ENCODE peak calls at places on chromosomes 12 and 14, in seven cellular contexts. Y, Z, D, X, L, O and G are unnamed samples. For H3K4me1, the result is how much of the 10 kb centered on the place peaks cover.

GRCh38 chr14:21476526-21476924 is 234 bp downstream of the RAB2B start:
- DNase-seq in Z (peak), Y (no peak), L (no peak), D (peak), X (peak), O (peak), G (no peak)

GRCh38 chr12:118816296-118816695 is 165.0 kb upstream of the SRRM4 start:
- DNase-seq in X (no peak), D (no peak), Y (no peak), L (no peak), Z (no peak), O (no peak), G (no peak)

GRCh38 chr14:86013663-86014062 is 483.7 kb downstream of the FLRT2 start:
- DNase-seq in O (no peak), L (no peak), Y (no peak), Z (no peak), X (no peak), D (no peak), G (no peak)

GRCh38 chr12:100254876-100255275 is 12.0 kb downstream of the DEPDC4 start:
- DNase-seq in O (no peak), L (no peak), D (no peak), Y (no peak), Z (no peak), X (no peak), G (no peak)

GRCh38 chr14:35366048-35366428 is 38.5 kb downstream of the NFKBIA start:
- DNase-seq in Z (no peak), O (no peak), L (peak), D (no peak), Y (peak), X (no peak), G (peak)

GRCh38 chr14:80930836-80931389 is 10.6 kb downstream of the CEP128 start:
- DNase-seq in D (no peak), O (no peak), Y (no peak), Z (no peak), L (no peak), X (no peak), G (no peak)

GRCh38 chr12:5713599-5714001 is 231.5 kb downstream of the ANO2 start:
- DNase-seq in O (no peak), Y (peak), Z (no peak), X (no peak), L (peak), D (no peak), G (no peak)

GRCh38 chr14:53509227-53509822 is 356.2 kb upstream of the DDHD1 start:
- DNase-seq in L (no peak), O (peak), X (no peak), D (no peak), Z (no peak), Y (no peak), G (no peak)

GRCh38 chr14:84217066-84217465 is 1312.9 kb upstream of the FLRT2 start:
- DNase-seq in L (no peak), O (no peak), Y (no peak), Z (no peak), D (no peak), X (no peak), G (no peak)

GRCh38 chr12:39402922-39403321 is 40.0 kb downstream of the KIF21A start:
- DNase-seq in D (no peak), Y (no peak), X (no peak), L (no peak), O (no peak), Z (no peak), G (no peak)

GRCh38 chr14:42779024-42779423 is 1172.3 kb downstream of the LRFN5 start:
- DNase-seq in Z (no peak), X (no peak), L (no peak), Y (no peak), O (no peak), D (no peak), G (no peak)

GRCh38 chr12:130920119-130920703 is 33.5 kb upstream of the ADGRD1 start:
- DNase-seq in D (no peak), Y (no peak), O (no peak), Z (no peak), X (no peak), L (no peak), G (no peak)

GRCh38 chr14:94322648-94323570 is at the start of gene SERPINA6:
- DNase-seq in Z (no peak), X (no peak), D (no peak), Y (no peak), L (no peak), O (peak), G (no peak)

GRCh38 chr12:89529738-89530137 is 3.9 kb upstream of the POC1B start:
- DNase-seq in L (no peak), D (no peak), Y (no peak), O (peak), Z (peak), X (no peak), G (peak)

GRCh38 chr12:114018669-114019068 is 52.5 kb upstream of the RBM19 start:
- DNase-seq in L (no peak), Y (no peak), O (no peak), D (no peak), Z (no peak), X (no peak), G (no peak)

GRCh38 chr12:30095511-30095910 is 311.8 kb upstream of the TMTC1 start:
- DNase-seq in L (no peak), Z (no peak), O (peak), Y (no peak), D (no peak), X (no peak), G (no peak)

GRCh38 chr12:49272790-49273725 is 8.2 kb downstream of the TUBA1C start:
- DNase-seq in O (no peak), D (peak), L (no peak), X (no peak), Y (no peak), Z (no peak), G (no peak)

GRCh38 chr12:8146416-8146771 is 10.4 kb upstream of the ZNF705A start:
- DNase-seq in O (no peak), D (no peak), Y (no peak), Z (no peak), X (no peak), L (no peak), G (no peak)

GRCh38 chr14:74867673-74868072 is 8.3 kb downstream of the PROX2 start:
- DNase-seq in X (peak), D (no peak), Y (no peak), O (peak), Z (no peak), L (no peak), G (peak)

GRCh38 chr14:75805646-75806045 is 144.6 kb downstream of the TTLL5 start:
- DNase-seq in Z (no peak), Y (no peak), X (no peak), O (no peak), D (no peak), L (no peak), G (no peak)

GRCh38 chr14:39085933-39086332 is 17.1 kb downstream of the SEC23A start:
- DNase-seq in Z (no peak), D (no peak), Y (no peak), X (no peak), L (no peak), O (no peak), G (no peak)

GRCh38 chr14:61609143-61609851 is 86.0 kb upstream of the HIF1A start:
- DNase-seq in D (no peak), Y (no peak), L (peak), O (peak), Z (no peak), X (no peak), G (peak)

GRCh38 chr14:56339855-56340701 is 221.9 kb downstream of the PELI2 start:
- DNase-seq in D (peak), X (peak), O (peak), L (peak), Z (no peak), Y (peak), G (peak)

GRCh38 chr14:98503086-98503815 is 768.7 kb downstream of the BCL11B start:
- DNase-seq in O (no peak), Z (no peak), L (no peak), X (no peak), D (no peak), Y (no peak), G (no peak)

GRCh38 chr12:106106892-106107291 is 31.9 kb downstream of the NUAK1 start:
- DNase-seq in X (no peak), L (no peak), O (peak), D (no peak), Z (no peak), Y (no peak), G (peak)

GRCh38 chr12:46650688-46651087 is 175.1 kb downstream of the SLC38A4 start:
- DNase-seq in Y (no peak), X (no peak), Z (no peak), D (no peak), L (no peak), O (no peak), G (no peak)

GRCh38 chr12:68792952-68793351 is 15.0 kb upstream of the MDM2 start:
- DNase-seq in X (no peak), L (peak), Y (no peak), O (no peak), Z (no peak), D (no peak), G (peak)

GRCh38 chr12:89345830-89346740 is 6.2 kb downstream of the DUSP6 start:
- DNase-seq in L (peak), Y (peak), X (no peak), O (peak), D (peak), Z (no peak), G (peak)

GRCh38 chr12:124555168-124555928 is 12.1 kb downstream of the NCOR2 start:
- DNase-seq in X (no peak), Y (no peak), L (no peak), Z (no peak), D (no peak), O (no peak), G (no peak)
- H3K4me1 ChIP-seq in X (under half), Y (under half), L (under half), Z (half or more), D (half or more), O (under half), G (under half)

GRCh38 chr14:100222219-100223093 is 16.5 kb upstream of the YY1 start:
- DNase-seq in Z (no peak), D (no peak), L (no peak), Y (no peak), X (no peak), O (no peak), G (peak)
- H3K4me1 ChIP-seq in Z (under half), D (under half), L (under half), Y (under half), X (under half), O (under half), G (under half)

DNA sequence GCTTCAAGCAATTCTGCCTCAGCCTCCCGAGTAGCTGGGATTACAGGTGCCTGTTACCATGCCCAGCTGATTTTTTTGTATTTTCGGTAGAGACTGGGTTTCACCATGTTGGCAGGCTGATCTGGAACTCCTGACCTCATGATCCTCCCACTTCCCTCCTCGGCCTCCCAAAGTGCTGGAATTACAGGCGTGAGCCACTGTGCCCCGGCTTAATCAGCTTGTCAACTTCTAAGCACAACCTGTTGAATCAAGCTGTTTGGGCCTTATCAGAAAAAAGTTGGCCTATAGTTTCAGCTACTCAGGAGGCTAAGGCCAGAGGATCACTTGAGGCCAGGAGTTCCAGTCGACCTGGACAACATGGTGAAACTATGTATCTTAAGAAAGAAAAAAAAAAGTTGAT is 7.9 kb downstream of the MARK3 start:
- DNase-seq in L (no peak), Y (no peak), Z (no peak), D (no peak), X (no peak), O (no peak), G (no peak)
- H3K4me1 ChIP-seq in L (half or more), Y (under half), Z (under half), D (half or more), X (half or more), O (half or more), G (under half)

GRCh38 chr14:54673193-54674121 is 106.5 kb downstream of the SAMD4A start:
- DNase-seq in Z (no peak), O (no peak), X (no peak), L (no peak), D (no peak), Y (no peak), G (no peak)
- H3K4me1 ChIP-seq in Z (under half), O (half or more), X (under half), L (under half), D (under half), Y (under half), G (under half)

GRCh38 chr14:64706552-64707193 is 2.4 kb downstream of the PLEKHG3 start:
- DNase-seq in X (no peak), L (no peak), O (no peak), Z (no peak), Y (peak), D (no peak), G (no peak)
- H3K4me1 ChIP-seq in X (half or more), L (under half), O (under half), Z (under half), Y (under half), D (half or more), G (under half)

GRCh38 chr14:95522116-95522515 is 5.7 kb upstream of the SYNE3 start:
- DNase-seq in D (no peak), L (peak), X (no peak), Y (no peak), O (no peak), Z (no peak), G (no peak)

GRCh38 chr14:95522556-95522955 is 6.1 kb upstream of the SYNE3 start:
- DNase-seq in X (no peak), O (no peak), L (peak), Z (no peak), D (no peak), Y (no peak), G (no peak)

GRCh38 chr14:95523818-95524448 is 7.5 kb upstream of the SYNE3 start:
- DNase-seq in O (peak), Y (no peak), Z (no peak), D (no peak), L (peak), X (no peak), G (peak)

GRCh38 chr14:95524706-95525512 is 8.5 kb upstream of the SYNE3 start:
- DNase-seq in L (peak), O (no peak), X (no peak), D (no peak), Z (no peak), Y (no peak), G (no peak)

DNA sequence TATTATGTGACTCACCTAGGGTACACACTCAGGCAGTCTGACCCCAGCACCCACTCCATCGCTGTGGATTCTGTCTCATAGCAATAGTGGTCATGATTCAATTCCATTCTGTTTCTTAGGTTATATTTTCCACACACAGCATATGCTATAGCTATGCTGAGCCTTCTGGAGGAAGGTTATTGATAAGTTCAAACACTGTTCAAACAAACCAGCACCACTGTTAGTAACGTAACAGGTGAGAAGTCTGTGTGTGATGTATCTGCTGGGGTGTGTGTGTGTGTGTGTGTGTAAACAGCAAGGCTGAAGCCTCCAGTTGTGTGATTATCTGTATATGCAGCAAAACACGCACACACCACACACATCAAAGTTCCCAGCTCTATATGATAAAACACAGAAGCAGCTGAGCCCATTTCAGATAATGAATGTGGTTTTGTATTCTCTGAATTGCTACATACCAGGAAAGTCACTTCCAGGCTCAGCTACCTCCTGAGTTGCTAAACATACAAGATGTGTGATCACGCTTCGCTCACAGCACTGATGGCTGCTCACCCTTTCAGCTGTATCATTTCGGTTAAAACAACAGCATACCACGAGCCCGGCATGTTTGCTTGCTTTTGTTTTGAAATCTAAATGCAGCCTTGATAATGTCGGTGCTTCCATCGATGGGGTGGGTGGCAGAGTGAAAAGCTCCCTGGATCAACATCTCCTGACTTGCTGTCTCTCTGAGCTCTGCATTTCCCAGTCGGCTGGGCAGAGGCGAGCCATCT is 6.8 kb upstream of the SYNE3 start:
- DNase-seq in L (peak), X (no peak), O (no peak), D (no peak), Y (no peak), Z (no peak), G (no peak)
- H3K4me1 ChIP-seq in L (under half), X (half or more), O (half or more), D (half or more), Y (under half), Z (under half), G (half or more)